ENCODE peak calls at places on chromosome 17, in seven cellular contexts. E, G, J, U, K, W and H are unnamed samples. For H3K4me1, the result is how much of the 10 kb centered on the place peaks cover.

GRCh38 chr17:65088621-65089385 is 32.3 kb upstream of the GNA13 start:
- DNase-seq in G (peak), K (no peak), E (no peak), W (no peak), J (no peak), U (no peak), H (no peak)

GRCh38 chr17:7261377-7262191 is 694 bp downstream of the CLDN7 start:
- DNase-seq in J (peak), E (no peak), W (no peak), K (peak), G (no peak), U (no peak), H (no peak)

GRCh38 chr17:82592751-82593589 is 55.3 kb downstream of the WDR45B start:
- DNase-seq in W (peak), K (peak), U (peak), E (peak), G (peak), J (peak), H (peak)

GRCh38 chr17:32498362-32498761 is 11.6 kb downstream of the CDK5R1 start:
- DNase-seq in J (no peak), W (no peak), E (no peak), U (no peak), K (no peak), G (no peak), H (no peak)

GRCh38 chr17:79631640-79632431 is 21.0 kb upstream of the RBFOX3 start:
- DNase-seq in E (no peak), J (no peak), W (no peak), U (no peak), K (no peak), G (no peak), H (peak)

GRCh38 chr17:40338058-40338457 is 26.5 kb downstream of the GJD3 start:
- DNase-seq in W (no peak), J (no peak), E (no peak), U (no peak), G (no peak), K (no peak), H (no peak)

GRCh38 chr17:38791162-38791561 is 8.2 kb downstream of the PIP4K2B start:
- DNase-seq in E (no peak), J (no peak), W (no peak), K (no peak), U (no peak), G (no peak), H (no peak)

GRCh38 chr17:32485261-32485955 is 1.4 kb upstream of the CDK5R1 start:
- DNase-seq in E (no peak), K (no peak), U (no peak), W (no peak), G (no peak), J (no peak), H (no peak)

GRCh38 chr17:79883202-79883601 is 44.0 kb upstream of the CBX4 start:
- DNase-seq in G (no peak), J (no peak), U (no peak), W (no peak), K (no peak), E (no peak), H (no peak)

GRCh38 chr17:47717261-47717697 is 15.8 kb upstream of the TBX21 start:
- DNase-seq in E (no peak), K (no peak), W (no peak), G (no peak), J (no peak), U (no peak), H (no peak)

GRCh38 chr17:2124391-2124790 is 69.5 kb downstream of the HIC1 start:
- DNase-seq in W (peak), J (no peak), E (no peak), U (peak), K (no peak), G (no peak), H (no peak)

GRCh38 chr17:48816438-48816773 is 623 bp downstream of the TTLL6 start:
- DNase-seq in W (no peak), U (no peak), E (no peak), K (no peak), G (no peak), J (no peak), H (no peak)

GRCh38 chr17:76382305-76382802 is 2.1 kb upstream of the SPHK1 start:
- DNase-seq in E (peak), K (peak), J (no peak), U (peak), W (peak), G (peak), H (peak)

GRCh38 chr17:78343099-78343432 is 16.8 kb downstream of the SOCS3 start:
- DNase-seq in E (peak), K (peak), J (no peak), G (peak), W (peak), U (peak), H (no peak)

GRCh38 chr17:79922161-79922569 is 82.9 kb upstream of the CBX4 start:
- DNase-seq in E (no peak), U (no peak), W (no peak), J (no peak), G (no peak), K (no peak), H (no peak)

GRCh38 chr17:40361925-40362695 is 2.4 kb downstream of the GJD3 start:
- DNase-seq in W (no peak), J (no peak), G (no peak), K (no peak), E (no peak), U (no peak), H (no peak)

GRCh38 chr17:21173543-21173942 is 40.4 kb downstream of the TMEM11 start:
- DNase-seq in J (no peak), E (no peak), W (no peak), G (no peak), K (no peak), U (no peak), H (no peak)

GRCh38 chr17:40909755-40910154 is 24.7 kb upstream of the KRT20 start:
- DNase-seq in W (peak), G (peak), E (no peak), U (no peak), K (no peak), J (no peak), H (no peak)

GRCh38 chr17:50520483-50520882 is 12.1 kb upstream of the EPN3 start:
- DNase-seq in W (no peak), J (no peak), E (no peak), G (no peak), U (no peak), K (no peak), H (no peak)

GRCh38 chr17:17677299-17678040 is 3.8 kb upstream of the RAI1 start:
- DNase-seq in E (no peak), G (no peak), U (no peak), K (no peak), J (no peak), W (no peak), H (no peak)

GRCh38 chr17:2397247-2398171 is 3.4 kb downstream of the MNT start:
- DNase-seq in K (no peak), U (no peak), G (no peak), W (no peak), E (no peak), J (no peak), H (no peak)

GRCh38 chr17:52235416-52235960 is 77.0 kb upstream of the CA10 start:
- DNase-seq in K (no peak), W (no peak), J (no peak), U (no peak), G (peak), E (no peak), H (no peak)

GRCh38 chr17:63928172-63928666 is 3.9 kb downstream of the CD79B start:
- DNase-seq in W (no peak), U (no peak), J (no peak), K (no peak), E (no peak), G (no peak), H (no peak)

GRCh38 chr17:63928966-63929695 is 3.0 kb downstream of the CD79B start:
- DNase-seq in J (no peak), U (no peak), G (no peak), W (no peak), E (no peak), K (no peak), H (no peak)

GRCh38 chr17:63925615-63926014 is 6.5 kb downstream of the CD79B start:
- DNase-seq in U (no peak), E (no peak), J (no peak), K (no peak), W (no peak), G (no peak), H (no peak)

GRCh38 chr17:63926164-63926563 is 6.0 kb downstream of the CD79B start:
- DNase-seq in W (no peak), E (no peak), J (no peak), G (no peak), K (no peak), U (no peak), H (no peak)

GRCh38 chr17:63927464-63928171 is 4.5 kb downstream of the CD79B start:
- DNase-seq in J (no peak), G (no peak), U (no peak), W (no peak), K (no peak), E (no peak), H (no peak)
- H3K4me3 ChIP-seq in J (no peak), G (no peak), U (no peak), W (no peak), K (no peak), E (no peak), H (no peak)

GRCh38 chr17:58192612-58193011 is at the start of gene EPX:
- DNase-seq in E (no peak), K (no peak), J (no peak), G (no peak), W (no peak), U (no peak), H (no peak)
- H3K4me1 ChIP-seq in E (under half), K (under half), J (under half), G (under half), W (under half), U (under half), H (under half)

DNA sequence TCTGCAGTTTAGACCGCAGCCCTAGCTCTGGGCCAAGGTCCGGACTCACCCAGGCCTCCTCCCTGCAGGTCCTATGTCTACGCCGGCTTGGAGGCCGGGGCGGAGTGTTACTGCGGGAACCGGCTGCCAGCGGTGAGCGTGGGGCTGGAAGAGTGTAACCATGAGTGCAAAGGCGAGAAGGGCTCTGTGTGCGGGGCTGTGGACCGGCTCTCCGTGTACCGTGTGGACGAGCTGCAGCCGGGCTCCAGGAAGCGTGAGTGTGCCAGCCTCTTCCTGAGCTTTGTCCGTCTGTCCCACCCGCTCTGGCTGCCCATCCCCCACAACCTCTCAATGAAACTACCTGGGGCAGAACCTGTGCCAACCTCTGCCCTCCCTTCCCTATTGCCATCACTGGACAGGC is 20.1 kb downstream of the WSCD1 start:
- DNase-seq in U (no peak), K (no peak), G (no peak), W (no peak), J (no peak), E (no peak), H (no peak)
- H3K4me3 ChIP-seq in U (no peak), K (no peak), G (no peak), W (no peak), J (no peak), E (no peak), H (no peak)

DNA sequence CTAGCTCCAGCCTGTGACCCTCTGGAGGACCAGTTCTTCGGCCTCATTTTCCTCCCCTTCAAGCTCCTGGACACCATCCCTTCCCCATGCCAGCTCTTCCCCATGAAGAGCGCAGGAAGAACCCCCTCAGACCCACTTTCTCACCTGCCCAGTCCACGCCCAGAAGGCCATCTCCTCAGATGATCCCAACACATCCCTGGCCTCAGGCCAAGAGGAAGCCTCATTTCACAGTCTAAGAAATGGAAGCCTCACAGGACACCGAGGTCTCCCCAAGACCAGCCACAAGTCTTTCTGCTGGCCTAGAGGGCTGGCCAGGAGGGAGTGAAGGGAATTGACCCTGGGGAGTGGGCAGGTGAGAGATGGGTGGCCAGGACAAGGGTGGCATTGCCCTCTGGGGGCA is 8.0 kb downstream of the SPATA32 start:
- DNase-seq in W (no peak), U (no peak), J (no peak), K (no peak), G (no peak), E (no peak), H (no peak)
- H3K4me1 ChIP-seq in W (under half), U (under half), J (under half), K (under half), G (under half), E (under half), H (under half)

DNA sequence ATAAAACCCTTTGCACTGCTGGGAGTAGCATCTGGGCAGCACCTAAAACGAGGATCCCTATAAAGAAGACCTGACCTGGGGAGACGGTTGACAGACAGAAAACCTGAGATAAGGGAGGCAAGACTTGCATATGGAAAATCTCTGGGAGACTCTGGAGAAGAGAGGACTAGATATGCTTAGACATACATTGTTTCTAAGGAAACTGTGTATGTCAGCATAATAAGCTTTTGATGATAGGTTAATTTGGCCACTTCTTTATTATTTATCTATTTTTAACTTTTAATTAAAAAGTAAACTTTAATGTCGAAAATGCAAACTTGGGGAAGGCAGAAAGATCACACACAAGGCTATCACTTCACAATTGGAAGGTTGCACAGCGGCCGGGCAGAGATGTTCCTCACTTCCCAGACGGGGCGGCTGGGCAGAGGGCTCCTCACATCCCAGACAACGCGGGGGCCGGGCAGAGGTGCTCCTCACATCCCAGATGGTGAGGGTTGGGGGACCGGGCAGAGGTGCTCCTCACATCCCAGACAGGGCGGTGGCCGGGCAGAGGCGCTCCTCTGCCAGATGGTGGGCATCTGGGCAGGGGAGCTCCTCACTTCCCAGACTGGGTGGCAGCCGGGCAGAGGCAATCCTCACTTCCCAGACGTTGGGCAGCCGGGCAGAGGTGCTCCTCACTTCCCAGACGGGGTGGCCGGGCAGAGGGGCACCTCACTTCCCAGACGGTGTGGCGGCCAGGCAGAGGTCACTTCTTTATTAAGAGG is 64.3 kb upstream of the HS3ST3A1 start:
- DNase-seq in K (no peak), J (no peak), U (no peak), G (no peak), E (no peak), W (no peak), H (no peak)
- H3K4me3 ChIP-seq in K (no peak), J (no peak), U (no peak), G (no peak), E (no peak), W (no peak), H (no peak)

GRCh38 chr17:42521036-42521435 is 15.0 kb upstream of the NAGLU start:
- DNase-seq in G (no peak), K (no peak), J (no peak), E (no peak), W (peak), U (no peak), H (no peak)

GRCh38 chr17:42519546-42520444 is 16.2 kb upstream of the NAGLU start:
- DNase-seq in K (peak), E (peak), W (peak), J (no peak), G (peak), U (peak), H (peak)

GRCh38 chr17:42521666-42522262 is 14.3 kb upstream of the NAGLU start:
- DNase-seq in K (no peak), G (no peak), W (no peak), E (no peak), J (no peak), U (no peak), H (no peak)

GRCh38 chr17:42518755-42519545 is 17.1 kb upstream of the NAGLU start:
- DNase-seq in G (no peak), K (no peak), J (no peak), U (peak), E (peak), W (peak), H (no peak)

DNA sequence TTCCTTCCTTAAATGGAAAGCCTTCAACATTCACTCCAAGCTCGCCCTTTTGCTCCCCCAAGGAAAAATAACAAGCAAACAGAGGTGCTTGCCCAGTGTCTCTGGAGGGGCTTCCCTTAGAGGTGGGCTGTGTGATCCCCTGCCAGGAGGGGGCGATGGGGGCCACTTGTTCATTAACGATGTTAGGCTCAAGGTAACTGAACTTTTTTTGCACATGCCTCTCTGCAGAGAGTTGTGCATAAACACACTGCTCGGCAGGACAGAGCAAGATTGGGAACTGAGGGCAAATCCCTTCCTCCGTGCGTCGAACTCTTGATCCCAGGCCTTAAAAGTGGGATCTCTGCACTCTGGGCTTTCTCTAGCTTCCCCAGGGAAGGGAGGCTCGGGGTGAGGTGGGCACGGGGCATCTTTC is 15.5 kb upstream of the NAGLU start:
- DNase-seq in J (no peak), K (no peak), U (no peak), G (no peak), E (peak), W (no peak), H (no peak)
- H3K4me1 ChIP-seq in J (under half), K (under half), U (half or more), G (half or more), E (half or more), W (half or more), H (under half)